ENCODE peak calls at places on chromosomes 16 and 17, in seven cellular contexts. One of them, this sample, is unnamed. For H3K4me1, the result is how much of the 10 kb centered on the place peaks cover.

GRCh38 chr17:21679256-21680146 is 12.8 kb upstream of the KCNJ18 start:
- DNase-seq in GM23248: no peak
- DNase-seq in sigmoid colon: peak
- DNase-seq in NT2/D1: no peak
- DNase-seq in astrocyte: no peak
- DNase-seq in keratinocyte: no peak
- DNase-seq in tibial nerve: no peak
- DNase-seq in this sample: no peak

GRCh38 chr16:84950906-84951305 is 60.4 kb downstream of the ZDHHC7 start:
- DNase-seq in GM23248: peak
- DNase-seq in sigmoid colon: no peak
- DNase-seq in NT2/D1: no peak
- DNase-seq in astrocyte: no peak
- DNase-seq in keratinocyte: no peak
- DNase-seq in tibial nerve: no peak
- DNase-seq in this sample: no peak

GRCh38 chr17:12231027-12231682 is 210.5 kb downstream of the MAP2K4 start:
- DNase-seq in GM23248: peak
- DNase-seq in sigmoid colon: peak
- DNase-seq in NT2/D1: peak
- DNase-seq in astrocyte: no peak
- DNase-seq in keratinocyte: no peak
- DNase-seq in tibial nerve: no peak
- DNase-seq in this sample: no peak

GRCh38 chr16:71626858-71627213 is 852 bp downstream of the MARVELD3 start:
- DNase-seq in GM23248: peak
- DNase-seq in sigmoid colon: no peak
- DNase-seq in NT2/D1: no peak
- DNase-seq in astrocyte: no peak
- DNase-seq in keratinocyte: no peak
- DNase-seq in tibial nerve: no peak
- DNase-seq in this sample: no peak

GRCh38 chr17:56540791-56541190 is 52.7 kb upstream of the NOG start:
- DNase-seq in GM23248: no peak
- DNase-seq in sigmoid colon: no peak
- DNase-seq in NT2/D1: peak
- DNase-seq in astrocyte: no peak
- DNase-seq in keratinocyte: no peak
- DNase-seq in tibial nerve: no peak
- DNase-seq in this sample: no peak

GRCh38 chr16:79715088-79715487 is 114.6 kb upstream of the MAF start:
- DNase-seq in GM23248: no peak
- DNase-seq in sigmoid colon: no peak
- DNase-seq in NT2/D1: no peak
- DNase-seq in astrocyte: no peak
- DNase-seq in keratinocyte: no peak
- DNase-seq in tibial nerve: no peak
- DNase-seq in this sample: no peak

GRCh38 chr16:79707867-79708266 is 107.3 kb upstream of the MAF start:
- DNase-seq in GM23248: peak
- DNase-seq in sigmoid colon: peak
- DNase-seq in NT2/D1: no peak
- DNase-seq in astrocyte: no peak
- DNase-seq in keratinocyte: no peak
- DNase-seq in tibial nerve: peak
- DNase-seq in this sample: peak

GRCh38 chr17:45782889-45783592 is 1.1 kb upstream of the CRHR1 start:
- DNase-seq in GM23248: peak
- DNase-seq in sigmoid colon: no peak
- DNase-seq in NT2/D1: no peak
- DNase-seq in astrocyte: no peak
- DNase-seq in keratinocyte: no peak
- DNase-seq in tibial nerve: no peak
- DNase-seq in this sample: no peak

GRCh38 chr16:19005561-19006445 is 22.1 kb downstream of the TMC7 start:
- DNase-seq in GM23248: peak
- DNase-seq in sigmoid colon: no peak
- DNase-seq in NT2/D1: no peak
- DNase-seq in astrocyte: peak
- DNase-seq in keratinocyte: peak
- DNase-seq in tibial nerve: peak
- DNase-seq in this sample: peak

GRCh38 chr16:11459722-11460121 is 114.5 kb downstream of the RMI2 start:
- DNase-seq in GM23248: no peak
- DNase-seq in sigmoid colon: no peak
- DNase-seq in NT2/D1: no peak
- DNase-seq in astrocyte: no peak
- DNase-seq in keratinocyte: no peak
- DNase-seq in tibial nerve: no peak
- DNase-seq in this sample: no peak

GRCh38 chr16:19138601-19139000 is 24.8 kb downstream of the ITPRIPL2 start:
- DNase-seq in GM23248: peak
- DNase-seq in sigmoid colon: peak
- DNase-seq in NT2/D1: no peak
- DNase-seq in astrocyte: no peak
- DNase-seq in keratinocyte: no peak
- DNase-seq in tibial nerve: peak
- DNase-seq in this sample: peak

GRCh38 chr17:10183931-10184930 is 14.2 kb downstream of the GAS7 start:
- DNase-seq in GM23248: no peak
- DNase-seq in sigmoid colon: no peak
- DNase-seq in NT2/D1: no peak
- DNase-seq in astrocyte: no peak
- DNase-seq in keratinocyte: no peak
- DNase-seq in tibial nerve: no peak
- DNase-seq in this sample: no peak

GRCh38 chr17:51231999-51232398 is 27.9 kb downstream of the MBTD1 start:
- DNase-seq in GM23248: no peak
- DNase-seq in sigmoid colon: no peak
- DNase-seq in NT2/D1: no peak
- DNase-seq in astrocyte: no peak
- DNase-seq in keratinocyte: no peak
- DNase-seq in tibial nerve: no peak
- DNase-seq in this sample: no peak

GRCh38 chr17:49787932-49788442 is 494 bp upstream of the KAT7 start:
- DNase-seq in GM23248: peak
- DNase-seq in sigmoid colon: no peak
- DNase-seq in NT2/D1: no peak
- DNase-seq in astrocyte: no peak
- DNase-seq in keratinocyte: no peak
- DNase-seq in tibial nerve: no peak
- DNase-seq in this sample: no peak

GRCh38 chr16:66054095-66054494 is 312.4 kb upstream of the CDH5 start:
- DNase-seq in GM23248: no peak
- DNase-seq in sigmoid colon: no peak
- DNase-seq in NT2/D1: no peak
- DNase-seq in astrocyte: no peak
- DNase-seq in keratinocyte: no peak
- DNase-seq in tibial nerve: no peak
- DNase-seq in this sample: no peak

DNA sequence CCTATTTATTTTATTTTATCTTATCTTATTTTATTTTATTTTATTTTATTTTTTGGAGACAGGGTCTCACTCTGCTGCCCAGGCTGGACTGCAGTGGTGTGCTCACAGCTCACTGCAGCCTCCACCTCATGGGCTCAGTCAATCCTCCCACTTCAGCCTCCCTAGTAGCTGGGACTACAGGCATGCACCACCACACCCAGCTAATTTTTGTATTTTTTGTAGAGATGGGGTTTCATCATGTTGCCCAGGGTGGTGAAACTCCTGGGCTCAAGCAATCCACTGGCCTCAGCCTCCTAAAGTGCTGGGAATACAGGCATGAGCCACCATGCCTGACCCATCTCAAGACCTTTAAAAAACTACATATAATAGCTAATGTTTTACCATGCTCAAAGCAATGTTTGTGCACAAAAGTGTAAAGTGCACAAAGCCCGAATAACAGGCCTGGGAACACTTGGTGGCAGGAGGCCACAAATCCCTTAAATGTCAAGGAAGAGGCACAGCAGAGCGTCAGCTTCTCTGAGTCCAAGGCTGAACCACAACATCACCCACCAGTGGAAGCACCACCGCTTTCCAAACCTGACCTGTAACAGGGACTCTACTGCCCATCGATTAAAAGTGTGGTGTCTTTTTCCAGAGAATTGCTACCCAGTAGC is 30.6 kb upstream of the SLC39A11 start:
- DNase-seq in GM23248: no peak
- DNase-seq in sigmoid colon: no peak
- DNase-seq in NT2/D1: no peak
- DNase-seq in astrocyte: no peak
- DNase-seq in keratinocyte: no peak
- DNase-seq in tibial nerve: no peak
- DNase-seq in this sample: no peak
- H3K4me1 ChIP-seq in GM23248: under half
- H3K4me1 ChIP-seq in sigmoid colon: under half
- H3K4me1 ChIP-seq in NT2/D1: under half
- H3K4me1 ChIP-seq in astrocyte: under half
- H3K4me1 ChIP-seq in keratinocyte: under half
- H3K4me1 ChIP-seq in tibial nerve: under half
- H3K4me1 ChIP-seq in this sample: under half

DNA sequence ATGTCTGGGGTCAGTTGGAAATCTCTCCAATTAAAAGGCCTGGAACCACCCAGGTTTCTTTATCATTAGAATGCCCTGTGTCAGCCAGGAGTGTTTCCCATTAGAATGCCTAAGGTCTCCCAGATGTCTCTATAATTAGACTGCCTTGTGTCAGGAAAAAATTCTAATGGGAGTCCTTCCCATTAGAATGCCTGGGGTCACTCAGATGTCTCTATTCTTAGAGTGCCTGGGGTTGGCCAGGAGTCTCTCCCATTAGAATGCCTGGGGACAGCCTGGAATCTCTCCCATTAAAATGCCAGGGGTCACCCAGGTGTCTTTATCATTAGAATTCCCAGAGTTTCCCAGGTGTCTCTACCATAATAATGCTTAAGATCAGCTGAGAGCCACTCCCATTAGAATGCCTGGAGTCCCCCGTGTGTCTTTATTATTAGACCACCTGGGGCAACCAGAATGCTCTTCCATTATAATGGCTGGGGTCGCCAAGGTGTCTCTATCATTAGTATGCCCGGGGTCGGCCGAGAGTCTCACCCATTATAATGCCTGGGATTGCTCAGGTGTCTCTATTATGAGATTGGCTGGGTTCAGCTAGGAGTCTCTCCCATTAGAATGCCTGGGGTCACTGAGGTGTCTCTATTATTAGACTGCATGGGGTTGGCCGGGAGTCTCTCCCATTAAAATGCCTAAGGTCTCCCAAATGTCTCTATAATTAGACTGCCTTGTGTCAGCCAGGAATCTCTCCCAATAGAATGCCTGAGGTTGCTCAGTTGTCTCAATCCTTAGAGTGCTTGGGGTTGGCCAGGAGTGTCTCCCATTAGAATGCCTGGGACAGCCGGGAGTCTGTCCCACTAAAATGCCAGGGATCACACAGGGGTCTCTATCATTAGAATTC is 2254.6 kb downstream of the TP53TG3F start:
- DNase-seq in GM23248: no peak
- DNase-seq in sigmoid colon: no peak
- DNase-seq in NT2/D1: no peak
- DNase-seq in astrocyte: no peak
- DNase-seq in keratinocyte: no peak
- DNase-seq in tibial nerve: no peak
- DNase-seq in this sample: peak
- H3K4me1 ChIP-seq in GM23248: under half
- H3K4me1 ChIP-seq in sigmoid colon: under half
- H3K4me1 ChIP-seq in NT2/D1: under half
- H3K4me1 ChIP-seq in astrocyte: under half
- H3K4me1 ChIP-seq in keratinocyte: under half
- H3K4me1 ChIP-seq in tibial nerve: under half
- H3K4me1 ChIP-seq in this sample: under half

GRCh38 chr16:87366930-87367329 is 16.6 kb downstream of the FBXO31 start:
- DNase-seq in GM23248: no peak
- DNase-seq in sigmoid colon: no peak
- DNase-seq in NT2/D1: no peak
- DNase-seq in astrocyte: no peak
- DNase-seq in keratinocyte: no peak
- DNase-seq in tibial nerve: no peak
- DNase-seq in this sample: no peak

GRCh38 chr16:87363771-87364476 is 19.7 kb downstream of the FBXO31 start:
- DNase-seq in GM23248: no peak
- DNase-seq in sigmoid colon: peak
- DNase-seq in NT2/D1: no peak
- DNase-seq in astrocyte: no peak
- DNase-seq in keratinocyte: no peak
- DNase-seq in tibial nerve: no peak
- DNase-seq in this sample: peak

GRCh38 chr16:87366288-87366687 is 17.3 kb downstream of the FBXO31 start:
- DNase-seq in GM23248: no peak
- DNase-seq in sigmoid colon: no peak
- DNase-seq in NT2/D1: no peak
- DNase-seq in astrocyte: no peak
- DNase-seq in keratinocyte: no peak
- DNase-seq in tibial nerve: no peak
- DNase-seq in this sample: no peak

GRCh38 chr16:87367556-87367955 is 16.0 kb downstream of the FBXO31 start:
- DNase-seq in GM23248: no peak
- DNase-seq in sigmoid colon: no peak
- DNase-seq in NT2/D1: no peak
- DNase-seq in astrocyte: no peak
- DNase-seq in keratinocyte: no peak
- DNase-seq in tibial nerve: no peak
- DNase-seq in this sample: no peak

GRCh38 chr16:87365021-87365713 is 18.4 kb downstream of the FBXO31 start:
- DNase-seq in GM23248: no peak
- DNase-seq in sigmoid colon: no peak
- DNase-seq in NT2/D1: no peak
- DNase-seq in astrocyte: no peak
- DNase-seq in keratinocyte: no peak
- DNase-seq in tibial nerve: no peak
- DNase-seq in this sample: no peak
- H3K4me1 ChIP-seq in GM23248: under half
- H3K4me1 ChIP-seq in sigmoid colon: half or more
- H3K4me1 ChIP-seq in NT2/D1: under half
- H3K4me1 ChIP-seq in astrocyte: under half
- H3K4me1 ChIP-seq in keratinocyte: under half
- H3K4me1 ChIP-seq in tibial nerve: under half
- H3K4me1 ChIP-seq in this sample: under half

GRCh38 chr17:31314788-31315105 is 893 bp upstream of the EVI2B start:
- DNase-seq in GM23248: no peak
- DNase-seq in sigmoid colon: no peak
- DNase-seq in NT2/D1: no peak
- DNase-seq in astrocyte: no peak
- DNase-seq in keratinocyte: no peak
- DNase-seq in tibial nerve: no peak
- DNase-seq in this sample: no peak
- H3K4me1 ChIP-seq in GM23248: under half
- H3K4me1 ChIP-seq in sigmoid colon: under half
- H3K4me1 ChIP-seq in NT2/D1: under half
- H3K4me1 ChIP-seq in astrocyte: under half
- H3K4me1 ChIP-seq in keratinocyte: under half
- H3K4me1 ChIP-seq in tibial nerve: under half
- H3K4me1 ChIP-seq in this sample: under half